ENCODE peak calls at places on chromosomes 11 and 22, in ten cellular contexts. B is CD8-positive, alpha-beta T cell; K is fibroblast of lung; X is psoas muscle; Q is ovary; R is thoracic aorta; P is right lobe of liver; T is NT2/D1; D is small intestine; O is right atrium auricular region. C is an unnamed sample. For H3K4me1 and H3K27me3, the result is how much of the 10 kb centered on the place peaks cover.

GRCh38 chr11:76604081-76604601 is 66.4 kb downstream of the LRRC32 start:
- DNase-seq in D (no peak), T (no peak), K (no peak), X (no peak), Q (peak), O (no peak), R (no peak), B (no peak), P (no peak), C (no peak)

GRCh38 chr11:125504580-125504979 is 8.5 kb upstream of the FEZ1 start:
- DNase-seq in D (no peak), X (no peak), T (no peak), Q (no peak), P (no peak), K (no peak), O (no peak), B (no peak), R (no peak), C (no peak)

GRCh38 chr11:66080055-66080817 is 10.2 kb downstream of the PACS1 start:
- DNase-seq in Q (peak), B (peak), K (peak), T (no peak), O (peak), P (no peak), R (no peak), D (peak), X (no peak), C (no peak)

GRCh38 chr11:35303596-35304392 is 115.6 kb downstream of the SLC1A2 start:
- DNase-seq in Q (peak), B (no peak), P (peak), K (peak), X (peak), D (peak), O (peak), T (no peak), R (peak), C (no peak)

GRCh38 chr22:45202333-45203149 is 38.2 kb downstream of the KIAA0930 start:
- DNase-seq in P (no peak), K (no peak), B (no peak), T (no peak), D (no peak), X (peak), O (no peak), R (no peak), Q (peak), C (no peak)

GRCh38 chr22:17077255-17077654 is 7.5 kb upstream of the IL17RA start:
- DNase-seq in K (peak), R (no peak), O (no peak), P (no peak), Q (no peak), B (no peak), X (no peak), T (no peak), D (no peak), C (no peak)

GRCh38 chr11:68763181-68763721 is 11.9 kb upstream of the TESMIN start:
- DNase-seq in P (no peak), O (no peak), D (no peak), B (no peak), K (no peak), T (no peak), X (no peak), Q (no peak), R (no peak), C (peak)

GRCh38 chr22:19992921-19993355 is 23.7 kb downstream of the ARVCF start:
- DNase-seq in X (peak), K (no peak), O (no peak), Q (no peak), D (no peak), P (peak), B (no peak), R (no peak), T (no peak), C (no peak)

GRCh38 chr11:63572026-63572688 is 9.0 kb upstream of the PLAAT2 start:
- DNase-seq in D (no peak), X (no peak), R (no peak), Q (no peak), P (no peak), O (no peak), B (no peak), T (no peak), K (no peak), C (no peak)

GRCh38 chr22:46675479-46675878 is 55.3 kb downstream of the GRAMD4 start:
- DNase-seq in D (no peak), T (no peak), X (no peak), O (no peak), Q (no peak), B (no peak), K (no peak), P (no peak), R (no peak), C (no peak)

GRCh38 chr11:25535462-25535861 is 796.5 kb upstream of the ANO3 start:
- DNase-seq in O (peak), D (no peak), T (no peak), X (no peak), Q (peak), B (no peak), P (no peak), K (peak), R (no peak), C (no peak)

GRCh38 chr11:26332572-26332915 is 614 bp downstream of the ANO3 start:
- DNase-seq in R (no peak), O (no peak), B (no peak), T (no peak), K (peak), X (no peak), P (no peak), Q (no peak), D (no peak), C (no peak)

GRCh38 chr11:104570088-104570701 is 328.1 kb downstream of the CASP12 start:
- DNase-seq in K (no peak), R (no peak), D (no peak), B (no peak), T (no peak), X (no peak), P (no peak), O (no peak), Q (no peak), C (no peak)

GRCh38 chr11:113241190-113242051 is 73.0 kb upstream of the TTC12 start:
- DNase-seq in P (no peak), Q (no peak), D (no peak), X (no peak), B (no peak), O (no peak), R (no peak), T (no peak), K (peak), C (no peak)

GRCh38 chr11:113242060-113242459 is 72.3 kb upstream of the TTC12 start:
- DNase-seq in D (no peak), T (no peak), Q (no peak), B (no peak), O (no peak), K (no peak), R (no peak), P (no peak), X (no peak), C (no peak)

GRCh38 chr11:113238721-113239120 is 75.7 kb upstream of the TTC12 start:
- DNase-seq in P (no peak), O (no peak), Q (no peak), D (no peak), X (no peak), R (no peak), K (no peak), T (no peak), B (no peak), C (no peak)

GRCh38 chr11:113240389-113240788 is 74.0 kb upstream of the TTC12 start:
- DNase-seq in P (no peak), X (no peak), Q (no peak), O (no peak), B (no peak), D (no peak), R (no peak), K (no peak), T (no peak), C (no peak)

GRCh38 chr11:113240790-113241189 is 73.6 kb upstream of the TTC12 start:
- DNase-seq in B (no peak), K (no peak), P (no peak), T (no peak), Q (no peak), R (no peak), D (no peak), O (no peak), X (no peak), C (no peak)
- H3K4me1 ChIP-seq in B (under half), K (under half), P (under half), T (under half), Q (under half), R (under half), D (under half), O (under half), X (under half), C (under half)

DNA sequence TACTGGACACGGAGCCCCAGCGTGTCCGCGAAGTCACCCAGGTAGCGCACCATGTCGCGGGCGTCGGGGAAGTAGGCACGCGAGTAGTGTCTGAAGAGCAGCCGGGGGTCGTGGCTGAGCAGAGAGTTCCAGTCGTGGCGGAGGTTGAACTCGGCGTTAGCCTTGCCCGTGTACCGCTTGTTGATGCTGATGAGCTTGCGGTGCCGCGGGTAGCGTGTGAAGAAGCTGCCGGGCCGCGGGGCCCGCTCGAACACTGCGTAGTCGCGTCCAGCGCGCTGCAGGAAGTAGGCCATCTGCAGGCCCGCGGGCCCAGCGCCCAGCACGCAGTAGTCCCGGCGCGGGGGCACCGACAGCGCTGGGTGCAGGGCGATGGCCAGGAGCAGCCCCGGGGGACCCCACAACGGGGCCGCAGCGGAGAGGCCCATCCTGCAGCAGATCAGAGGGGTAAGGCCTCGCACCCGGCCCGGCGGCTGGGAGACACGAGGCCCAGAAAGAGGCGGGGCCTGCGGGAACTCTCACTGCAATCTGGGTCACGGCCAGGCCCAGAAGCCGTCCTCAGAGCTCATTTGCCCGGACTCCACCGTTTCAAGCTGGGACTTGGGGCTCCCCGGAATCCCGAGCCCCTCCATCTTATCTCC is 723 bp downstream of the FOXRED2 start:
- DNase-seq in K (no peak), Q (peak), D (no peak), T (no peak), O (no peak), X (no peak), R (no peak), B (no peak), P (no peak), C (no peak)
- H3K4me3 ChIP-seq in K (no peak), Q (no peak), D (no peak), T (peak), O (no peak), X (peak), R (peak), B (peak), P (peak), C (peak)

GRCh38 chr22:50525991-50526848 is 822 bp upstream of the SCO2 start:
- DNase-seq in R (no peak), Q (peak), B (peak), X (peak), O (peak), T (no peak), D (peak), K (peak), P (peak), C (peak)

GRCh38 chr22:50529416-50530279 is at the start of gene TYMP:
- DNase-seq in P (peak), X (peak), D (peak), R (no peak), B (peak), Q (peak), T (no peak), O (peak), K (no peak), C (no peak)

GRCh38 chr22:50528682-50529415 is 963 bp downstream of the TYMP start:
- DNase-seq in B (no peak), R (no peak), Q (no peak), P (peak), K (no peak), X (no peak), D (peak), T (no peak), O (no peak), C (no peak)

GRCh38 chr22:50526849-50527801 is 1.7 kb upstream of the SCO2 start:
- DNase-seq in X (peak), T (no peak), B (no peak), K (peak), O (peak), P (peak), Q (peak), D (peak), R (no peak), C (peak)

GRCh38 chr22:50527921-50528681 is 1.7 kb downstream of the TYMP start:
- DNase-seq in R (no peak), D (peak), O (no peak), P (peak), X (no peak), B (no peak), T (no peak), K (no peak), Q (no peak), C (no peak)
- H3K27me3 ChIP-seq in R (under half), D (under half), O (under half), P (under half), X (under half), B (under half), T (under half), K (under half), Q (under half), C (under half)

DNA sequence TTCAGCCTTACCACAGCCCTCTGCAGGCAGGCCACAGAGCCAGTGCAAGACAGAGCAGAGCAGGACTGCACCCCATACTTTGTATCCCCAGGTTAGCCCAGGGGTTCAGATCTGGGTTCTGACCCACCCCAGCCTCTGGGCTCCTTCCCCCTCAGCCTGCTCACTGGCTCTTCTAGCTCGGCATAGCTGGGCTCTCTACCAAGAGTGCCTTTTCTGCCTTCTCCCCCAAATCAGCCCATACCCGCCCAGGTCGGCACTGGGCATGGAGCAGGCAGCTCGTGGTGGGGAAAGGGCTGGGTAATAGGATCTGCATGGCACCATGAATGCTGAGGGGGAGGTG is 8.3 kb downstream of the RELT start:
- DNase-seq in K (no peak), X (no peak), B (no peak), Q (no peak), T (no peak), D (no peak), P (no peak), O (no peak), R (no peak), C (no peak)
- H3K4me1 ChIP-seq in K (under half), X (half or more), B (under half), Q (under half), T (half or more), D (under half), P (under half), O (under half), R (under half), C (under half)

GRCh38 chr22:26589845-26590524 is at the start of gene TPST2:
- DNase-seq in X (peak), K (peak), R (no peak), Q (peak), B (peak), D (peak), T (peak), P (peak), O (peak), C (peak)
- H3K4me3 ChIP-seq in X (peak), K (peak), R (peak), Q (peak), B (peak), D (peak), T (peak), P (peak), O (peak), C (peak)

GRCh38 chr22:22376352-22376706 is 131.7 kb downstream of the VPREB1 start:
- DNase-seq in P (no peak), D (no peak), R (no peak), T (no peak), O (no peak), X (no peak), Q (no peak), K (no peak), B (no peak), C (no peak)
- H3K27me3 ChIP-seq in P (under half), D (under half), R (under half), T (half or more), O (under half), X (under half), Q (under half), K (under half), B (under half), C (under half)

DNA sequence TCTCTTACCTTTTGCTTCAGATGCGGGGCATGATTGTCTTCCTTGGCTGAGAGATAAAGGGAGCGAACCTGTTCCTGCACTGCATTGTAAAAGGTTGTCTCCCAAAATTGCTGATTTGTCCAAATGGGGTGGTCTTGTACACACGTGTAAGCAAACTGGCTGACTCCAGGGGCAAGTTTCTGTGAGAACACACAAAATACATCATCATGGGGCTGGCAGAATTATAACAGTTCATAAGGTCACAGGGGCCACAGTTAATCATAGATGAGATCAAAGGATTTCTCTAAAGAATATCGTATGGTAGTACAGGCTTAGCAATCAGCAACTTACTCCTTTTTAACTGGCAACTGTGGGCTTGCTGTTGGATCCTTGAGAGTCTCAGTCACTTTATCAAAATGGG is 194.3 kb downstream of the SWAP70 start:
- DNase-seq in R (no peak), X (no peak), D (no peak), P (no peak), B (no peak), O (no peak), T (no peak), Q (no peak), K (peak), C (no peak)
- H3K4me1 ChIP-seq in R (under half), X (under half), D (under half), P (under half), B (under half), O (under half), T (under half), Q (under half), K (under half), C (under half)

GRCh38 chr11:43549624-43550023 is 130.9 kb upstream of the HSD17B12 start:
- DNase-seq in O (no peak), K (no peak), R (no peak), D (no peak), Q (no peak), P (no peak), X (no peak), B (no peak), T (no peak), C (no peak)

GRCh38 chr11:43548921-43549320 is 131.6 kb upstream of the HSD17B12 start:
- DNase-seq in X (no peak), B (no peak), P (no peak), R (no peak), Q (no peak), D (no peak), O (no peak), K (no peak), T (no peak), C (no peak)

GRCh38 chr11:43546561-43547410 is 133.8 kb upstream of the HSD17B12 start:
- DNase-seq in Q (no peak), B (no peak), D (no peak), K (no peak), R (no peak), P (no peak), X (no peak), T (no peak), O (no peak), C (no peak)

GRCh38 chr11:43547411-43547718 is 133.2 kb upstream of the HSD17B12 start:
- DNase-seq in K (no peak), O (no peak), T (no peak), R (no peak), D (no peak), X (no peak), P (no peak), Q (peak), B (no peak), C (no peak)

GRCh38 chr11:43547900-43548381 is 132.6 kb upstream of the HSD17B12 start:
- DNase-seq in T (no peak), Q (peak), P (no peak), X (no peak), R (no peak), D (peak), B (no peak), O (no peak), K (peak), C (no peak)
- H3K4me3 ChIP-seq in T (no peak), Q (peak), P (peak), X (peak), R (peak), D (peak), B (no peak), O (peak), K (no peak), C (no peak)

GRCh38 chr11:64713781-64714363 is 9.1 kb downstream of the NRXN2 start:
- DNase-seq in X (no peak), O (no peak), R (no peak), T (no peak), B (no peak), D (no peak), K (no peak), P (no peak), Q (no peak), C (no peak)
- H3K27me3 ChIP-seq in X (half or more), O (under half), R (under half), T (half or more), B (under half), D (under half), K (under half), P (under half), Q (under half), C (half or more)

GRCh38 chr11:122696662-122697061 is 41.1 kb downstream of the UBASH3B start:
- DNase-seq in T (no peak), O (no peak), D (peak), P (no peak), X (no peak), B (peak), Q (no peak), R (no peak), K (no peak), C (no peak)
- H3K4me1 ChIP-seq in T (under half), O (under half), D (under half), P (under half), X (under half), B (half or more), Q (under half), R (under half), K (under half), C (under half)